ENCODE peak calls at places on chromosomes 5 and 9, in six cellular contexts. One of them, this sample, is unnamed.

GRCh38 chr9:131999692-132000551 is 79.7 kb downstream of the MED27 start:
- DNase-seq in AG10803: peak
- DNase-seq in fibroblast of lung: peak
- DNase-seq in HFFc6: peak
- DNase-seq in lower leg skin: no peak
- DNase-seq in stomach: no peak
- DNase-seq in this sample: no peak

GRCh38 chr5:30878751-30879150 is 314.7 kb upstream of the CDH6 start:
- DNase-seq in AG10803: no peak
- DNase-seq in fibroblast of lung: no peak
- DNase-seq in HFFc6: no peak
- DNase-seq in lower leg skin: no peak
- DNase-seq in stomach: no peak
- DNase-seq in this sample: no peak

GRCh38 chr5:1048162-1048721 is 39.6 kb downstream of the NKD2 start:
- DNase-seq in AG10803: no peak
- DNase-seq in fibroblast of lung: no peak
- DNase-seq in HFFc6: no peak
- DNase-seq in lower leg skin: no peak
- DNase-seq in stomach: no peak
- DNase-seq in this sample: no peak

GRCh38 chr9:101791938-101792337 is 53.5 kb upstream of the GRIN3A start:
- DNase-seq in AG10803: no peak
- DNase-seq in fibroblast of lung: no peak
- DNase-seq in HFFc6: no peak
- DNase-seq in lower leg skin: no peak
- DNase-seq in stomach: no peak
- DNase-seq in this sample: no peak

GRCh38 chr5:175609504-175609903 is 48.4 kb upstream of the HRH2 start:
- DNase-seq in AG10803: no peak
- DNase-seq in fibroblast of lung: no peak
- DNase-seq in HFFc6: no peak
- DNase-seq in lower leg skin: no peak
- DNase-seq in stomach: no peak
- DNase-seq in this sample: no peak

GRCh38 chr9:2597483-2597882 is 24.1 kb upstream of the VLDLR start:
- DNase-seq in AG10803: peak
- DNase-seq in fibroblast of lung: peak
- DNase-seq in HFFc6: no peak
- DNase-seq in lower leg skin: no peak
- DNase-seq in stomach: no peak
- DNase-seq in this sample: no peak

GRCh38 chr9:127635198-127635735 is 23.2 kb downstream of the STXBP1 start:
- DNase-seq in AG10803: no peak
- DNase-seq in fibroblast of lung: no peak
- DNase-seq in HFFc6: no peak
- DNase-seq in lower leg skin: no peak
- DNase-seq in stomach: no peak
- DNase-seq in this sample: no peak

GRCh38 chr5:62649476-62650113 is 71.0 kb downstream of the LRRC70 start:
- DNase-seq in AG10803: no peak
- DNase-seq in fibroblast of lung: no peak
- DNase-seq in HFFc6: no peak
- DNase-seq in lower leg skin: no peak
- DNase-seq in stomach: no peak
- DNase-seq in this sample: no peak

GRCh38 chr9:74979844-74980243 is 27.1 kb upstream of the C9orf40 start:
- DNase-seq in AG10803: no peak
- DNase-seq in fibroblast of lung: no peak
- DNase-seq in HFFc6: no peak
- DNase-seq in lower leg skin: no peak
- DNase-seq in stomach: no peak
- DNase-seq in this sample: no peak

GRCh38 chr9:127847155-127847463 is 7.3 kb downstream of the ENG start:
- DNase-seq in AG10803: peak
- DNase-seq in fibroblast of lung: no peak
- DNase-seq in HFFc6: no peak
- DNase-seq in lower leg skin: no peak
- DNase-seq in stomach: no peak
- DNase-seq in this sample: no peak

GRCh38 chr9:95181226-95181818 is 136.2 kb downstream of the FANCC start:
- DNase-seq in AG10803: peak
- DNase-seq in fibroblast of lung: peak
- DNase-seq in HFFc6: peak
- DNase-seq in lower leg skin: no peak
- DNase-seq in stomach: no peak
- DNase-seq in this sample: no peak

DNA sequence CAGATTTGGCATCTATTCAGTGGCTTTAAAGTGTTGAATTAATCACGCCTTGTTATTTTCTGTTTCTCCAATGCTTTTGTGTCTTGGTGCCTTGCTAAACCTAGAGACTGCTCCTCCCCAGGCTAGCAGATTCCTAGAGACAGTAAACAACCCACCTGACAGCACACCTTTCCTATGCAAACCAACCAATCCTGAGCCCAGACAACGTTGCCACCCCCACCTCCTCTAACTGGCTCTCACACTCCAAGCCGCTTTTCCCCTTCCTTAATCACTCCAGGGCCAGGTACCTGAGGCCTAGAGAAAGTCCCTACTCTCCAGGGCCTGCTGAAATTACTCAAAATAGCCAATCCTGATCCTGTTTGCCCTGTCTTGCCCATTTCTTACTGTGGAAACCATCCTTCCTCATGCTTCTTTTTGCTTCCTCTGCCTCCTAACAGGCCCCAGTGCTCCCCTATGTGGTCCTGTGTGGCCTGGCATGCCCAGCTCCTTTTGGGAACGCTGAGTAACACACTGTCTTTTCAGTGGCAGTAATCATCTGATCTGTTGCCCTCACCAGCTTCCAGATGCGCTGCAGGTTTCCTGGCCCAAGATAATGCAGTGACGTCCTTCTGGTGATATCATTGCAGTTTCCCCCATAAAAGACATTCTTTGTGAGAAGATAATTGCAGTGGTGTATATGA is 53.4 kb downstream of the GAS1 start:
- DNase-seq in AG10803: peak
- DNase-seq in fibroblast of lung: no peak
- DNase-seq in HFFc6: no peak
- DNase-seq in lower leg skin: no peak
- DNase-seq in stomach: no peak
- DNase-seq in this sample: no peak
- TF ChIP-seq CTCF in AG10803: peak
- TF ChIP-seq CTCF in fibroblast of lung: no peak
- TF ChIP-seq CTCF in HFFc6: no peak
- TF ChIP-seq CTCF in lower leg skin: no peak
- TF ChIP-seq CTCF in stomach: no peak
- TF ChIP-seq CTCF in this sample: no peak

DNA sequence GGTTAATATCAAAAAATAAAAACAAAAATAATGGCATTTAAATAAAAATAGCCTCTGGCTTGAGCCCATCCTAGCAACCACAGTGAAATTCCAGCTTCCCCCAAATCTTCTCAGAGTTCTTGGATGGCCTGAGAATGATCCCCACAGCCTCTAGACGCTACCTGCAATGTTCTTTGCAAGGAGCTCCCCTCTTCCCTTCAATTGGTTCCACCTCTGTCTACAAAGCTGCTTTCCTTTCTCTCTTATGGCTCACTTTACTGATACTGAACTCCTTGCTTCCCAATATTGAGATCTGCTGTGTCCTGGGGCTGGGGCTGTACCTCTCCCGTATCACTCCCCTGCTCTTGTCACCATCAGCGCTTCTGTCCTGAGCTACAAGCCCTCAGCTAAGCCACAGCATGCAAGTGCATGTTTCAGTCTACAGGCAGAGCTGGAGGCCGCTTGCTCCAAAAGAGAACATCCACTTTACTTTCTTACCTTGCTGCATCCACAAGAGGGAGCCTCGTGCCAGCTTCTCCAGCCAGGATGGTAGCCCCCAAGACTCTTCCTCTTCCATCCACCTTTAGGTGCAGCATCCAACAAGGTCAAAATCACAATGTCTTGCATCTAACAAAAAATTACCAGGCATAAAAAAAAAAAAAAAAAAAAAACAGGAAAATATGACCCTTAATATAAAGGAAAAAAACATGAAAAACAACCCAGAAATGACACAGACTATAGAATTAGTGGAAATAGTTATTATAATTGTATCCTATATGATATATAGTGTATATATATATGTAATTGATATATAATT is 57.4 kb upstream of the PRSS3 start:
- DNase-seq in AG10803: peak
- DNase-seq in fibroblast of lung: peak
- DNase-seq in HFFc6: peak
- DNase-seq in lower leg skin: no peak
- DNase-seq in stomach: peak
- DNase-seq in this sample: peak
- TF ChIP-seq CTCF in AG10803: peak
- TF ChIP-seq CTCF in fibroblast of lung: peak
- TF ChIP-seq CTCF in HFFc6: peak
- TF ChIP-seq CTCF in lower leg skin: no peak
- TF ChIP-seq CTCF in stomach: peak
- TF ChIP-seq CTCF in this sample: peak

GRCh38 chr5:139088024-139088423 is 110.1 kb downstream of the SIL1 start:
- DNase-seq in AG10803: no peak
- DNase-seq in fibroblast of lung: no peak
- DNase-seq in HFFc6: no peak
- DNase-seq in lower leg skin: no peak
- DNase-seq in stomach: no peak
- DNase-seq in this sample: no peak
- TF ChIP-seq CTCF in AG10803: no peak
- TF ChIP-seq CTCF in fibroblast of lung: no peak
- TF ChIP-seq CTCF in HFFc6: no peak
- TF ChIP-seq CTCF in lower leg skin: no peak
- TF ChIP-seq CTCF in stomach: no peak
- TF ChIP-seq CTCF in this sample: no peak

GRCh38 chr5:14491015-14491414 is 90.6 kb upstream of the OTULINL start:
- DNase-seq in AG10803: no peak
- DNase-seq in fibroblast of lung: no peak
- DNase-seq in HFFc6: no peak
- DNase-seq in lower leg skin: no peak
- DNase-seq in stomach: no peak
- DNase-seq in this sample: no peak

GRCh38 chr5:14489643-14490042 is 91.9 kb upstream of the OTULINL start:
- DNase-seq in AG10803: no peak
- DNase-seq in fibroblast of lung: peak
- DNase-seq in HFFc6: no peak
- DNase-seq in lower leg skin: no peak
- DNase-seq in stomach: no peak
- DNase-seq in this sample: no peak

GRCh38 chr5:14492341-14492964 is 89.1 kb upstream of the OTULINL start:
- DNase-seq in AG10803: no peak
- DNase-seq in fibroblast of lung: no peak
- DNase-seq in HFFc6: no peak
- DNase-seq in lower leg skin: no peak
- DNase-seq in stomach: no peak
- DNase-seq in this sample: no peak

GRCh38 chr5:14490309-14490711 is 91.3 kb upstream of the OTULINL start:
- DNase-seq in AG10803: no peak
- DNase-seq in fibroblast of lung: peak
- DNase-seq in HFFc6: no peak
- DNase-seq in lower leg skin: no peak
- DNase-seq in stomach: no peak
- DNase-seq in this sample: no peak

DNA sequence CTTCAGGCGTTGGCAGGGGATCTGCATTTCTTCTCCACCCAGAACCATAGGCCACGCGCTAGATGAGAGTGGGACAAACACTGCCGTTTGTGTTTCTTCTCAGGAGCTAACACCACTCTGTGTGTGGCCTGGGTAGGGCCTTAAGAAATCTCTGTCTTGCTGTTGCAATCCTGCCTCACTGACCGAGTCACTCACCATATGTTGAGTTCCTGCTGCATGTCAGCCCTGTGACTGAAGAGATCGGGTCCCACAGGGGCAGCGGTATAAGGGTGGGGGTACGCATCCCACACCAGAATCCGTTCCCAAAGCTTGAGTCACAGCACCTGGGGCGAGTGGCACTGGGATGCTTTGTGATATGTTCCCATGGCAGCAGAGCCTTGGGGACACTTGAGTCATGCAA is 90.1 kb upstream of the OTULINL start:
- DNase-seq in AG10803: peak
- DNase-seq in fibroblast of lung: peak
- DNase-seq in HFFc6: peak
- DNase-seq in lower leg skin: no peak
- DNase-seq in stomach: no peak
- DNase-seq in this sample: no peak
- TF ChIP-seq CTCF in AG10803: no peak
- TF ChIP-seq CTCF in fibroblast of lung: no peak
- TF ChIP-seq CTCF in HFFc6: no peak
- TF ChIP-seq CTCF in lower leg skin: no peak
- TF ChIP-seq CTCF in stomach: no peak
- TF ChIP-seq CTCF in this sample: no peak

DNA sequence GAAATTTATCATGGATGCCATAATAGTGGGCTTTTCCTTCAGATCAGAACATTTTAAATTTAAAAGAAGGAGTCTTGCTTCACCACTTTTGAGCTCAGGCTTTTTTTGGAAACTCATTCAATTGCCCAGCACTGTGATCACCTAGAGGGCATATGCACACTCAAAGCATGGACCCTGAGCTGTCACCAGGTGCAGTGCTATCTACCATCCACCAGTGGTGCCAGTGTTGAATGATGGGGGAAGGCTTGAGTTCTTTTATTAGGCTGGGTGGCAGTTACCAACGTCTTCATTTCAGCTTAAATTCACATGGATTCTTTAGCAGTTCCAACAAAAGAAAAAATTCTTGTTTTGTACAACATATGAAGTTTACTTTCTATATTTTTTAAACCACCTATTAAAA is 164.1 kb downstream of the CFAP90 start:
- DNase-seq in AG10803: no peak
- DNase-seq in fibroblast of lung: no peak
- DNase-seq in HFFc6: no peak
- DNase-seq in lower leg skin: no peak
- DNase-seq in stomach: no peak
- DNase-seq in this sample: no peak
- TF ChIP-seq CTCF in AG10803: no peak
- TF ChIP-seq CTCF in fibroblast of lung: no peak
- TF ChIP-seq CTCF in HFFc6: no peak
- TF ChIP-seq CTCF in lower leg skin: no peak
- TF ChIP-seq CTCF in stomach: no peak
- TF ChIP-seq CTCF in this sample: no peak

DNA sequence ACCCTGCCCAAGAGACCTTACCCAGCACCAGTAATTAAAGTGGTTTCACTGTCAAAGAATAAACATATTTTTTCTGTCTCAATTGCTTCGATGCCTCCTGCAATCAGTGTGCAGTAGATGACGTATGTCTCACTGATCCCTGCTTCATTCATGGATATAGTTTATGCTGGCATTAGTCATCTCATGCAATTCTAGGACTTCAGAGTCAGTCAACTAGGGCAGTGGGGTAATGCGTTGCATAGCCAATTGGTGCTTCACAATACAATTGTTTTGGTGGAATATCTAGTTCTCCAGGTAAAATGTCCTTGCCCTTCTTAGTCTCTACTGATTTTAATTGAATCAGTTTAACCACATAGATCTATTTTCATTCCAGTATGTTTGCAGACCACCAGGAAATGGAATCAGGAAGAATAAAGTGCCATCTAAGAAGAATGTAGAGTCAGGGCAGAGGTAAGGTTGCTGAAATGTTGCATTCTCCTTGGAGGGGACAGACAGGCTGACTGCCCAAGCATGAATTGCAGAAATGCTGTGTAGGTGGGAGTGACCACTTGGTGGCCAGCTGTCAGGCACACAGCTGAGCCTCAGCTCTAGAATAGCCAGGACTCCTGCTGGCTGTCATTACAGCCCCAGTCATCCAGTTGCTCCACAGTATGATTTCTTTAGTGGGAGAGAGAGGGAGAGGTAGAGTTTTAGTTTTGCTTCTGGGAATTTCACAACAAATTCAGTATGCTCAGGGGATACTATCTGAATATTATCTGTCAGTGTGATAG is 73.5 kb upstream of the MEGF10 start:
- DNase-seq in AG10803: no peak
- DNase-seq in fibroblast of lung: no peak
- DNase-seq in HFFc6: no peak
- DNase-seq in lower leg skin: no peak
- DNase-seq in stomach: no peak
- DNase-seq in this sample: no peak
- TF ChIP-seq CTCF in AG10803: no peak
- TF ChIP-seq CTCF in fibroblast of lung: no peak
- TF ChIP-seq CTCF in HFFc6: no peak
- TF ChIP-seq CTCF in lower leg skin: no peak
- TF ChIP-seq CTCF in stomach: no peak
- TF ChIP-seq CTCF in this sample: no peak